ENCODE peak calls at places on chromosomes 2 and 18, in ten cellular contexts. E is spleen, U is heart left ventricle, J is stomach, Y is HCT116, B is lower leg skin, A is H1, H is K562, X is body of pancreas, C is A549. D is an unnamed sample.

GRCh38 chr2:159010340-159010739 is 41.9 kb downstream of the TANC1 start:
- DNase-seq in E (peak; percentile 32), U (no peak), J (no peak), Y (no peak), B (no peak), A (no peak), H (no peak), X (no peak), C (peak; percentile 47), D (no peak)

GRCh38 chr18:45688834-45689233 is 35.1 kb upstream of the SLC14A1 start:
- DNase-seq in E (peak; percentile 81), U (no peak), J (no peak), Y (no peak), B (no peak), A (no peak), H (no peak), X (no peak), C (no peak), D (no peak)

GRCh38 chr2:70188460-70188859 is 2.4 kb downstream of the C2orf42 start:
- DNase-seq in E (no peak), U (no peak), J (no peak), Y (no peak), B (no peak), A (no peak), H (peak; percentile 49), X (no peak), C (peak; percentile 62), D (no peak)

GRCh38 chr2:234308814-234309195 is 188.1 kb downstream of the ARL4C start:
- DNase-seq in E (no peak), U (no peak), J (no peak), Y (no peak), B (peak; percentile 86), A (no peak), H (no peak), X (no peak), C (peak; percentile 96), D (no peak)

GRCh38 chr2:97662386-97662894 is 1.4 kb downstream of the ACTR1B start:
- DNase-seq in E (peak; percentile 80), U (no peak), J (no peak), Y (no peak), B (no peak), A (no peak), H (no peak), X (no peak), C (no peak), D (no peak)

GRCh38 chr2:197011777-197012641 is 85.5 kb upstream of the PGAP1 start:
- DNase-seq in E (no peak), U (no peak), J (no peak), Y (peak; percentile 42), B (no peak), A (no peak), H (peak; percentile 49), X (no peak), C (peak; percentile 67), D (no peak)

GRCh38 chr18:52286675-52287074 is 53.3 kb upstream of the DCC start:
- DNase-seq in E (no peak), U (no peak), J (no peak), Y (no peak), B (no peak), A (no peak), H (no peak), X (no peak), C (no peak), D (no peak)

GRCh38 chr2:45680351-45680967 is 29.0 kb downstream of the PRKCE start:
- DNase-seq in E (no peak), U (no peak), J (no peak), Y (no peak), B (no peak), A (no peak), H (no peak), X (no peak), C (no peak), D (no peak)

DNA sequence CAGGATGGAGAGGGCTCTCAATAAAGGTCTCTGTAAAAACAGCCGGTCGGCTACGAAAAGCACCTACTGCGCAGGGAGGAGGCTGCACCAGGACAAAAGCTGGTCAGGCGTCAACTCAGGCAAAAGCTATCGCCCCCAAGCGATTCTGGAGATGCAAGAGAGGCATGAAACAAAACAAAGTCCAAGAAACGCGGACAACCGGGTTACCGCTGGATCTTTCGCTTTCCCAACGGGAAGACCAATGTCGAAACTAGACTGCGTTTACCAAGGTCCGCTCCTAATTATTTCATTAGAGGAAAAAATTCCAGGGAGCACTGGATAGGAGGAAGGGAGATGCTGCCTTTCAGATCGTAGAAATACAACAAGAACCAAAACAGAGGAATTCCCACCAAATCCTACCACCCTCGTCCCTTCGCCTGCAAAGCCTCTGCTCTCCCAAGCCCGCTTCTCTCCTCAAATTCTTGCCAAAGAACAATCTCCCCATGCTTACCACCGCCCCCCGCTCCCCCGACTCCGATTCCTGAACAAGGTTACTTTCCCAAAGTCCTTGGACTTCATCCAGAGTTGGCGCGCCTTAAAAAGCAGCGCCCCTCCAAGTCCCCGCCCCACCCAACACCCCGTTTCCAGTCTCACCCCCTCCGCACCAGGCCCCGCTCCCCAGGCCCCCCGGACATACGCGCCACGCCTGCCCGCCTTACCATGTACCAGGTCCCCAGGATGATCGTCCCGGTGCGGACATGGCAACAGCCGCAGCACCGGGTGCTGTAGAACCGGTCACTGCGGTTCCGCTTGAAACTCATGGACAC is 513 bp downstream of the LAPTM4A start:
- DNase-seq in E (peak; percentile 84), U (peak; percentile 47), J (peak; percentile 41), Y (no peak), B (peak; percentile 89), A (peak; percentile 41), H (peak; percentile 80), X (peak; percentile 45), C (peak; percentile 65), D (no peak)
- TF ChIP-seq POLR2A in E (peak; percentile 17), U (peak; percentile 27), J (no peak), Y (no peak), B (no peak), A (no peak), H (no peak), X (no peak), C (no peak), D (no peak)

DNA sequence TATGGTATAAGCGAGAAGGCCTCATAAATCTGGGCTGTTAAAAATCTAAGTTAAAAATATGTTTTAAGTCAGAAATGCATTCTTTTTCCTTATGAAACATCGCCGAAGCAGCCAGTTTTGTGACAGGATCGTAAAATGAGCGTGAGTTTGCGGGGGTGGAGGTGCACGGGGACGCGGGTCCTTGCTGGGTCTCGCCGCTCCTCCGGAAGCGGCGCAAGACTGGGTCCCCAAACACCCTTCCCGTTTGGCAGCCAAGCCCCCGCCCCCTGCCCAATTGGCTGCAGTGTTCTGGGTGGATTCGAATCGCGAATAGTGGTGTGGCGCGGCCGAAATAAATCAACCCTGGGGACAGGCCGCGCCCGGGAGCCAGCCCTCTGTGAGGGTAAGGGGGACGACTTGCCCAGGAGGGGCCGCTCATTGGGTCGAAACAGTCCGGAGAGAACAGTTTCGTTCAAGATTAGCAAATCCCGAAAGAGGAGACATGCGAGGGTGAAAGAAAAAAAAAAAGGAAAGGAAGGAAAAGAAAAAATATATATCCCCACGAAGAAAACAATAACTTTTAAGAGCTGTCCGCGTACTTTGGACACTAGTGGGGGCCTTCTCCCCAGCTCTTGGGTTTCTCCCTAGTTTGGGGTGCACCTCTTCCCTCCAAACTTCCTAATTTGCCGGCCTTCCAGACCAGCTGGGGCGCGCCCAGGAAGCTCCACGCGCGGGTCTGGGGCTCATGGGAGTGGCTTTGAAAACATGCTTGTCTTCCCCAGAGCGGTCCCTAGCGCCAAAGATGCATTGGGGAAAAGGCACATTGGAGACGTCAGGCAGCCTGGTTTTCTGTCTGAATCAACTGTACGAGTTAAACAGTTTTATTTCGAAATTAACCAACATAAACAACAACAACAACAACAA is 3.1 kb upstream of the GATA6 start:
- DNase-seq in E (peak; percentile 78), U (peak; percentile 79), J (peak; percentile 69), Y (no peak), B (peak; percentile 82), A (no peak), H (no peak), X (peak; percentile 75), C (peak; percentile 11), D (no peak)
- TF ChIP-seq POLR2A in E (no peak), U (peak; percentile 48), J (no peak), Y (no peak), B (no peak), A (no peak), H (no peak), X (peak; percentile 65), C (no peak), D (no peak)

GRCh38 chr2:30708491-30709290 is 98.6 kb downstream of the CAPN13 start:
- DNase-seq in E (no peak), U (no peak), J (no peak), Y (no peak), B (peak; percentile 74), A (no peak), H (peak; percentile 23), X (no peak), C (peak; percentile 31), D (no peak)

GRCh38 chr2:30707304-30707903 is 99.8 kb downstream of the CAPN13 start:
- DNase-seq in E (no peak), U (no peak), J (no peak), Y (no peak), B (peak; percentile 77), A (no peak), H (no peak), X (no peak), C (no peak), D (no peak)

GRCh38 chr2:30710016-30710415 is 97.2 kb downstream of the CAPN13 start:
- DNase-seq in E (no peak), U (no peak), J (no peak), Y (no peak), B (peak; percentile 69), A (no peak), H (no peak), X (no peak), C (no peak), D (no peak)

GRCh38 chr2:30710461-30710860 is 96.8 kb downstream of the CAPN13 start:
- DNase-seq in E (no peak), U (no peak), J (no peak), Y (no peak), B (peak; percentile 50), A (no peak), H (no peak), X (no peak), C (no peak), D (no peak)

DNA sequence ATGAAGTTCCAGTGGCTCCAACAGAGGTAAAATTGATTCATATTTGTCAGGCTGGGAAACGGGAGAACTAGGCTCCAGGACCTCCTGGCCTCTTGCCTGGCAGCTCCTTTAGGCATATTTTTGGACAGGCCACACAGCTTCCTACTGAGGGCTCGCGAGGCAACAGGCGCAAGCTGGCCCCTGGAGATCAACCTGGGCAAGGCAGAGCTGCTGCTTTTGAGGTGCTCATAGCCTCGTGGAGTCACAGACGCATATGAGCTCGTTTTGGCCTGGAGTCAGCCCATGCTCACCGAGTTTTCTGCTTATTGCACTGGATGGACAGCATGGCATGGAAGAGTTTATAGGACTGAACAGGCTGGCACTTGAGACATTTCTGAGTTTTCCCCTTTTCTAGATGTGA is 97.7 kb downstream of the CAPN13 start:
- DNase-seq in E (no peak), U (no peak), J (no peak), Y (no peak), B (peak; percentile 75), A (no peak), H (no peak), X (no peak), C (no peak), D (no peak)
- TF ChIP-seq POLR2A in E (no peak), U (no peak), J (no peak), Y (no peak), B (no peak), A (no peak), H (no peak), X (no peak), C (no peak), D (no peak)

DNA sequence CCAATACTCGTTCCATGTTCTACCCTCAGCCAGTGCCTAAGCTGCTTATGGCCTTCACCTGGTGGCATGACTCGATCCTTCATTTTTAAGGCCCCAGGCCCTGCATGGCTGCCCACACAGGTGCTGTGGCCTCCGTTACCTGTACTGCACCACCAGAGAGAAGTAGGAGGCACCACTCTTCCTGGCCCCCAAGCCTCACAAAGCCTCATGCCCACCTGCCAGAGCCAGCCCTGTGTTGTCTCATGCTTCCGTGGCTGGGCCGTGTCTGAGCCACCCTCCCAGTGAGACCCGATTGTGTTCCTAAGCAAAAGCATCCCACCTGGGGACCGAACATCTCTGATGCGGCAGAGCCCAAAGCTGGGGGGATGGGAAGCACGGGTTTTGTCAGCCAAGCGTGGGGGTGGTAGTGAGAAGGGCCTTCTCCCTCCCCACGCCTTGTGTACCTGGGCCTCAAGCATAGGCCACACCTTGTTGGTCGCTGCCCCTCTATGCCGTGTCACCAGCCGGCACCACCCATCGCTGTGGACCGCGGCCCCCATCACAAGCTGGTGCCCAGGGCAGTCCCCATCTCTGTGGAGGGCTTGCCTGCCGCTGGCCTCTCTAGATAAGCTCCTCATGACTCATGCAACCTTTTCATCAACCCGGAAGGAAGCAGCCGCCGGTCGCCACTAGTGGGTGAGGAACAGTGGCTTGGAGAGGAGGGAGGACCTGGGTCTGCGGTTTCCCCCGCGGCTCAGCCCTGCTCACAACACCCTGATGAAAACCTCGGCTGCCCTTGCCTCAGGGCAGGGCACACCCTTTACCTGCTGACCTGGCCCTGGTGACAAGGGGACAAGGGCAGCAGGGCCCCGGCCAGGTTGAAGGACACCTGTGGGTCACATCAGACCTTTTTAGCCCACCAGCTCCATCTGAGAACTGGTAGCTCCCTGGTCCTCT is 2.7 kb upstream of the RNPEPL1 start:
- DNase-seq in E (peak; percentile 98), U (peak; percentile 82), J (peak; percentile 91), Y (peak; percentile 87), B (peak; percentile 96), A (no peak), H (peak; percentile 94), X (peak; percentile 74), C (peak; percentile 92), D (peak; percentile 82)
- TF ChIP-seq POLR2A in E (no peak), U (peak; percentile 35), J (no peak), Y (peak; percentile 26), B (no peak), A (no peak), H (peak; percentile 73), X (no peak), C (peak; percentile 54), D (no peak)